ENCODE peak calls at places on chromosomes 11 and 22, in four cellular contexts. F is A673, T is tibial nerve, N is testis. I is an unnamed sample.

GRCh38 chr11:47766363-47767227 is 546 bp downstream of the FNBP4 start:
- DNase-seq in T (peak), N (peak), F (peak), I (peak)

GRCh38 chr11:29173660-29174062 is 843.2 kb downstream of the KCNA4 start:
- DNase-seq in N (no peak), T (no peak), F (peak), I (no peak)

GRCh38 chr11:87849216-87849615 is 326.0 kb downstream of the RAB38 start:
- DNase-seq in T (no peak), F (no peak), N (no peak), I (no peak)

GRCh38 chr11:818396-819128 is at the start of gene PNPLA2:
- DNase-seq in F (no peak), T (no peak), N (no peak), I (no peak)

GRCh38 chr11:132035736-132036135 is 665.3 kb downstream of the NTM start:
- DNase-seq in T (no peak), N (no peak), F (no peak), I (no peak)

GRCh38 chr22:26553056-26553752 is 36.7 kb downstream of the TPST2 start:
- DNase-seq in N (no peak), F (peak), T (no peak), I (no peak)

GRCh38 chr22:49168219-49168813 is 659.4 kb downstream of the BRD1 start:
- DNase-seq in T (no peak), N (no peak), F (no peak), I (no peak)

GRCh38 chr11:112520293-112520692 is 259.6 kb upstream of the PLET1 start:
- DNase-seq in F (no peak), T (no peak), N (no peak), I (no peak)

GRCh38 chr11:115324569-115325432 is 179.4 kb downstream of the CADM1 start:
- DNase-seq in N (peak), F (peak), T (peak), I (no peak)

GRCh38 chr11:130407978-130408377 is 20.4 kb downstream of the ADAMTS8 start:
- DNase-seq in F (peak), N (no peak), T (no peak), I (no peak)

GRCh38 chr22:37214431-37215025 is 2.3 kb upstream of the SSTR3 start:
- DNase-seq in N (no peak), T (no peak), F (no peak), I (no peak)

GRCh38 chr11:61832207-61832606 is 4.1 kb downstream of the FADS2 start:
- DNase-seq in T (no peak), N (no peak), F (no peak), I (no peak)

GRCh38 chr11:5719703-5720495 is 16.3 kb upstream of the OR56B1 start:
- DNase-seq in N (no peak), T (no peak), F (no peak), I (no peak)

GRCh38 chr11:1162498-1163311 is 5.0 kb downstream of the MUC5AC start:
- DNase-seq in T (no peak), N (no peak), F (no peak), I (no peak)

GRCh38 chr11:12126352-12127019 is 16.1 kb downstream of the MICAL2 start:
- DNase-seq in T (no peak), F (no peak), N (no peak), I (no peak)

GRCh38 chr22:39592104-39593060 is 21.8 kb downstream of the CACNA1I start:
- DNase-seq in N (peak), F (no peak), T (no peak), I (no peak)

GRCh38 chr11:79834015-79834414 is 393.2 kb upstream of the TENM4 start:
- DNase-seq in F (no peak), N (no peak), T (no peak), I (no peak)
- H3K4me3 ChIP-seq in F (no peak), N (no peak), T (no peak), I (no peak)

GRCh38 chr22:42500836-42501179 is 18.8 kb downstream of the RRP7A start:
- DNase-seq in N (peak), F (no peak), T (no peak), I (no peak)
- H3K4me3 ChIP-seq in N (peak), F (peak), T (peak), I (no peak)

GRCh38 chr22:20550057-20550817 is 42.8 kb downstream of the MED15 start:
- DNase-seq in T (no peak), F (no peak), N (no peak), I (no peak)
- H3K4me3 ChIP-seq in T (no peak), F (no peak), N (no peak), I (no peak)

GRCh38 chr11:119204066-119204465 is 2.1 kb upstream of the CBL start:
- DNase-seq in F (no peak), T (no peak), N (no peak), I (no peak)

GRCh38 chr11:119207300-119207570 is 1.1 kb downstream of the CBL start:
- DNase-seq in T (no peak), N (no peak), F (no peak), I (no peak)

GRCh38 chr11:119205574-119206511 is at the start of gene CBL:
- DNase-seq in F (peak), N (peak), T (peak), I (peak)

GRCh38 chr11:119206512-119207299 is 567 bp downstream of the CBL start:
- DNase-seq in F (peak), N (peak), T (peak), I (peak)

DNA sequence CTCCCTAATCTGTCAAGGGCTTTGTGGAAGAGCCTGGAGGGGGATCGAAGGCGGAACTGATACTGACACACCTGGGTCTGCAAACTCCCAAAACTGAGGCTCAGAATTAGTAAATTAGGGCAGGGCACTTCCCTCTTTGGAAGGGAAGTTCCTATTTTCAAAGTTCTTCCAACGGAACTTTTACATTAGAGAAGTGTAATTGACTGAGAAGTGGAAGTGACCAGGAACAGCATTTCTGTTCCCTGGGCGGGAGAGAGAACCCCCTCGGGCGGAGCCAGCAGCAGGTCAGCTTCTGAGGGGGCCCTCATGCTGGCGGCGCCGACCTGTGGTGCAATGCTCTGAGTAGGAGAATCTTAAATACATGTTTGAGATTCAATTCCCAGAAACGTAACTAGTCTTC is 1.1 kb upstream of the CBL start:
- DNase-seq in F (no peak), T (no peak), N (no peak), I (no peak)
- H3K4me3 ChIP-seq in F (peak), T (peak), N (peak), I (no peak)

GRCh38 chr22:40889116-40889515 is 27.2 kb upstream of the DNAJB7 start:
- DNase-seq in N (no peak), T (no peak), F (no peak), I (no peak)

GRCh38 chr22:40894417-40894816 is 32.5 kb upstream of the DNAJB7 start:
- DNase-seq in T (no peak), N (no peak), F (no peak), I (no peak)

GRCh38 chr22:40890881-40891280 is 29.0 kb upstream of the DNAJB7 start:
- DNase-seq in N (no peak), T (no peak), F (no peak), I (no peak)
- H3K4me3 ChIP-seq in N (no peak), T (no peak), F (no peak), I (no peak)